ENCODE peak calls at places on chromosomes 3 and 15, in five cellular contexts. One of them, this sample, is unnamed.

GRCh38 chr3:34758630-34759261 is 880.6 kb upstream of the ARPP21 start:
- DNase-seq in stomach: no peak
- DNase-seq in SK-N-SH: no peak
- DNase-seq in prostate gland: no peak
- DNase-seq in transverse colon: no peak
- DNase-seq in this sample: no peak

GRCh38 chr15:85010472-85011209 is 29.0 kb downstream of the PDE8A start:
- DNase-seq in stomach: no peak
- DNase-seq in SK-N-SH: no peak
- DNase-seq in prostate gland: no peak
- DNase-seq in transverse colon: no peak
- DNase-seq in this sample: no peak

GRCh38 chr15:85667491-85668424 is 127.0 kb downstream of the KLHL25 start:
- DNase-seq in stomach: no peak
- DNase-seq in SK-N-SH: no peak
- DNase-seq in prostate gland: no peak
- DNase-seq in transverse colon: peak; percentile 25
- DNase-seq in this sample: no peak

GRCh38 chr3:71168961-71169411 is 414.5 kb downstream of the FOXP1 start:
- DNase-seq in stomach: no peak
- DNase-seq in SK-N-SH: peak; percentile 54
- DNase-seq in prostate gland: no peak
- DNase-seq in transverse colon: no peak
- DNase-seq in this sample: no peak

GRCh38 chr3:193674714-193675113 is 81.7 kb downstream of the OPA1 start:
- DNase-seq in stomach: no peak
- DNase-seq in SK-N-SH: no peak
- DNase-seq in prostate gland: no peak
- DNase-seq in transverse colon: no peak
- DNase-seq in this sample: no peak

GRCh38 chr3:107082527-107082926 is 294.7 kb upstream of the CCDC54 start:
- DNase-seq in stomach: no peak
- DNase-seq in SK-N-SH: no peak
- DNase-seq in prostate gland: no peak
- DNase-seq in transverse colon: no peak
- DNase-seq in this sample: no peak

GRCh38 chr3:12812812-12813211 is 16.3 kb downstream of the CAND2 start:
- DNase-seq in stomach: no peak
- DNase-seq in SK-N-SH: no peak
- DNase-seq in prostate gland: no peak
- DNase-seq in transverse colon: no peak
- DNase-seq in this sample: no peak

GRCh38 chr3:62134061-62134496 is 239.3 kb downstream of the FEZF2 start:
- DNase-seq in stomach: peak; percentile 67
- DNase-seq in SK-N-SH: peak; percentile 25
- DNase-seq in prostate gland: no peak
- DNase-seq in transverse colon: peak; percentile 75
- DNase-seq in this sample: no peak

GRCh38 chr3:50340404-50341329 is at the start of gene RASSF1:
- DNase-seq in stomach: peak; percentile 79
- DNase-seq in SK-N-SH: no peak
- DNase-seq in prostate gland: no peak
- DNase-seq in transverse colon: peak; percentile 80
- DNase-seq in this sample: peak; percentile 76

GRCh38 chr15:89587955-89588354 is 12.7 kb downstream of the TICRR start:
- DNase-seq in stomach: no peak
- DNase-seq in SK-N-SH: no peak
- DNase-seq in prostate gland: no peak
- DNase-seq in transverse colon: no peak
- DNase-seq in this sample: no peak

GRCh38 chr15:35477853-35478252 is 68.1 kb downstream of the DPH6 start:
- DNase-seq in stomach: no peak
- DNase-seq in SK-N-SH: peak; percentile 33
- DNase-seq in prostate gland: no peak
- DNase-seq in transverse colon: no peak
- DNase-seq in this sample: no peak

GRCh38 chr3:36814071-36814717 is 49.8 kb upstream of the DCLK3 start:
- DNase-seq in stomach: no peak
- DNase-seq in SK-N-SH: no peak
- DNase-seq in prostate gland: no peak
- DNase-seq in transverse colon: no peak
- DNase-seq in this sample: no peak

GRCh38 chr3:138118863-138119766 is 3.7 kb upstream of the DZIP1L start:
- DNase-seq in stomach: peak; percentile 83
- DNase-seq in SK-N-SH: peak; percentile 73
- DNase-seq in prostate gland: peak; percentile 68
- DNase-seq in transverse colon: peak; percentile 72
- DNase-seq in this sample: peak; percentile 93

GRCh38 chr3:173045770-173046382 is 95.2 kb downstream of the SPATA16 start:
- DNase-seq in stomach: no peak
- DNase-seq in SK-N-SH: no peak
- DNase-seq in prostate gland: no peak
- DNase-seq in transverse colon: no peak
- DNase-seq in this sample: no peak

GRCh38 chr3:133820889-133821675 is 15.5 kb downstream of the SRPRB start:
- DNase-seq in stomach: no peak
- DNase-seq in SK-N-SH: no peak
- DNase-seq in prostate gland: no peak
- DNase-seq in transverse colon: no peak
- DNase-seq in this sample: no peak

GRCh38 chr15:40314723-40315276 is 7.1 kb upstream of the PLCB2 start:
- DNase-seq in stomach: no peak
- DNase-seq in SK-N-SH: no peak
- DNase-seq in prostate gland: no peak
- DNase-seq in transverse colon: no peak
- DNase-seq in this sample: no peak

GRCh38 chr15:31316135-31316795 is 10.4 kb upstream of the KLF13 start:
- DNase-seq in stomach: no peak
- DNase-seq in SK-N-SH: no peak
- DNase-seq in prostate gland: no peak
- DNase-seq in transverse colon: no peak
- DNase-seq in this sample: no peak

GRCh38 chr15:99752556-99752955 is 19.3 kb upstream of the LYSMD4 start:
- DNase-seq in stomach: no peak
- DNase-seq in SK-N-SH: no peak
- DNase-seq in prostate gland: no peak
- DNase-seq in transverse colon: no peak
- DNase-seq in this sample: no peak

GRCh38 chr3:86537171-86537570 is 453.8 kb downstream of the VGLL3 start:
- DNase-seq in stomach: no peak
- DNase-seq in SK-N-SH: no peak
- DNase-seq in prostate gland: no peak
- DNase-seq in transverse colon: no peak
- DNase-seq in this sample: peak; percentile 30

GRCh38 chr3:127287840-127288239 is at the start of gene PRR20G:
- DNase-seq in stomach: no peak
- DNase-seq in SK-N-SH: no peak
- DNase-seq in prostate gland: no peak
- DNase-seq in transverse colon: no peak
- DNase-seq in this sample: peak; percentile 53

GRCh38 chr15:35440265-35440664 is 105.7 kb downstream of the DPH6 start:
- DNase-seq in stomach: no peak
- DNase-seq in SK-N-SH: no peak
- DNase-seq in prostate gland: no peak
- DNase-seq in transverse colon: no peak
- DNase-seq in this sample: no peak

GRCh38 chr3:12969487-12969886 is 103.7 kb downstream of the IQSEC1 start:
- DNase-seq in stomach: no peak
- DNase-seq in SK-N-SH: no peak
- DNase-seq in prostate gland: no peak
- DNase-seq in transverse colon: no peak
- DNase-seq in this sample: no peak

GRCh38 chr3:58116161-58116955 is 94.4 kb downstream of the DNASE1L3 start:
- DNase-seq in stomach: no peak
- DNase-seq in SK-N-SH: no peak
- DNase-seq in prostate gland: no peak
- DNase-seq in transverse colon: no peak
- DNase-seq in this sample: no peak

GRCh38 chr15:83871808-83872559 is 218.1 kb downstream of the ADAMTSL3 start:
- DNase-seq in stomach: no peak
- DNase-seq in SK-N-SH: no peak
- DNase-seq in prostate gland: no peak
- DNase-seq in transverse colon: no peak
- DNase-seq in this sample: no peak

GRCh38 chr3:132256984-132257383 is 60.2 kb upstream of the ACP3 start:
- DNase-seq in stomach: peak; percentile 40
- DNase-seq in SK-N-SH: peak; percentile 20
- DNase-seq in prostate gland: peak; percentile 50
- DNase-seq in transverse colon: peak; percentile 16
- DNase-seq in this sample: peak; percentile 83

GRCh38 chr3:77947671-77948070 is 907.8 kb downstream of the ROBO2 start:
- DNase-seq in stomach: no peak
- DNase-seq in SK-N-SH: no peak
- DNase-seq in prostate gland: no peak
- DNase-seq in transverse colon: no peak
- DNase-seq in this sample: no peak

GRCh38 chr3:42148982-42149432 is 57.9 kb downstream of the TRAK1 start:
- DNase-seq in stomach: peak; percentile 40
- DNase-seq in SK-N-SH: peak; percentile 86
- DNase-seq in prostate gland: peak; percentile 51
- DNase-seq in transverse colon: peak; percentile 40
- DNase-seq in this sample: peak; percentile 92

GRCh38 chr3:172501560-172501959 is 21.7 kb downstream of the TNFSF10 start:
- DNase-seq in stomach: no peak
- DNase-seq in SK-N-SH: no peak
- DNase-seq in prostate gland: no peak
- DNase-seq in transverse colon: no peak
- DNase-seq in this sample: no peak

GRCh38 chr15:79339588-79340314 is 28.8 kb downstream of the TMED3 start:
- DNase-seq in stomach: no peak
- DNase-seq in SK-N-SH: peak; percentile 25
- DNase-seq in prostate gland: no peak
- DNase-seq in transverse colon: no peak
- DNase-seq in this sample: peak; percentile 78

DNA sequence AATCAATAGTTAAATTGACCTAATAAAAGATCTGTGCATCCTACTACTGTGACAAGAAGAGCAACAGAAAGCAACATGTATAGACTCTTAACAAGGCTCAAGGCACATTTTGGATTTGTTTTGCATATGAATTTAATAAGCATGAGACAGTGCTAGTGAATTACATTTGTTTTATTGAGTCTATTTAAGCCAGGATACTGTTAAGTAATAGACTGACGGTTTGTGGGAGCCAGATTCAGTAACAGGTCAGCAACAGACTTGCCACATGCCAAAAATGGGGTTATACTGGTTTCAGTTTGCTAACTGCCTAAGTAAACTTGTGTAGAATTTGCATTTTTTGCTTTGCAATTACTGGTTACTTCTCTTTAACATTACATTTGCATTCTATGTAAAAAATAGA is 54.0 kb downstream of the MBNL1 start:
- DNase-seq in stomach: no peak
- DNase-seq in SK-N-SH: no peak
- DNase-seq in prostate gland: no peak
- DNase-seq in transverse colon: no peak
- DNase-seq in this sample: no peak
- TF ChIP-seq POLR2AphosphoS5 in stomach: no peak
- TF ChIP-seq POLR2AphosphoS5 in SK-N-SH: no peak
- TF ChIP-seq POLR2AphosphoS5 in prostate gland: no peak
- TF ChIP-seq POLR2AphosphoS5 in transverse colon: peak; percentile 26
- TF ChIP-seq POLR2AphosphoS5 in this sample: no peak

GRCh38 chr15:96243701-96244100 is 86.8 kb upstream of the NR2F2 start:
- DNase-seq in stomach: no peak
- DNase-seq in SK-N-SH: no peak
- DNase-seq in prostate gland: no peak
- DNase-seq in transverse colon: no peak
- DNase-seq in this sample: no peak
- TF ChIP-seq POLR2AphosphoS5 in stomach: no peak
- TF ChIP-seq POLR2AphosphoS5 in SK-N-SH: no peak
- TF ChIP-seq POLR2AphosphoS5 in prostate gland: no peak
- TF ChIP-seq POLR2AphosphoS5 in transverse colon: no peak
- TF ChIP-seq POLR2AphosphoS5 in this sample: no peak

DNA sequence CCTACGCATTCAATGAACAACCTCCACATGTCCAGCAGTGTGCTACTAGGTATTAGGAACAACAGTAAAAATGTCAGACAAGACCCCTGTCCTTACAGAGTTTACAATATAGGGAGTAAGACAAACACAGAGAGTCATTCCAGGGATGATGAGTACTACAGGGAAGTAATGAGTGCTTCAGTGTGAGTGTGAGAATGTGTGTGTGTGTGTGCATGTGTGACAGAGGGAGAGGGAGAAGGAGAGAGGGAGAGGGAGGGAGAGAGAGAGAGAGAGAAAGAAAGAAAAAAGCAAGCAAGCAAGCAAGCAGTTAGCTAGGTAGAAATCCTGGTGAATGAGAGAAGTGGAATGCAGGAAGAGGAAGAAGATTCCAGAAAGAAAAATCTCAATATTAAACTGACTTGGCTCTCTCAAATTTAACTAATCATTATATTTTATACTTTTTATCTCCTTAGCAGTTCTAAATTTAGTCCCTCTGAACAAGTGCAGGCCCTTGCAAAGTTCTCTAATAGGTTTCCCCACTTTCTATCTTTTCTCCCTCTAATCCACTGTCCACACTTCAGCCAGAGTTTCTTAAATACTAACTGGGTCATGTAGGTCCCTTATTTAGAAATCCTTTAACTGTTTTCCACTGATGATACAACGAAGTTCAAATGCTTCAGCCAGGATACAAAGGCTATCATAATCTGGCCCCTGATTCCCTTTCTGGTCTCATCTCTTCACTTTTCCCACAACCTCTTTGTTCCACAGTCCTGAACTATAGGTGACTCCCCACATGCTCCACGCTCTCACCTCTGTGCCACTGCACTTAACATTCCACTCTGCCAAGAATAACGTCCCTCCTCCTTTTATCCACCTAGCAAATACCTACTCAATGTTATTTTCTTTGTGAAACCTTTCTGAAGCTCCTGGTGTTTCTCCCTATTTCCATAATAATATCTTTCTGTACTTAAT is 10.3 kb downstream of the DCBLD2 start:
- DNase-seq in stomach: no peak
- DNase-seq in SK-N-SH: no peak
- DNase-seq in prostate gland: no peak
- DNase-seq in transverse colon: no peak
- DNase-seq in this sample: no peak
- TF ChIP-seq POLR2AphosphoS5 in stomach: no peak
- TF ChIP-seq POLR2AphosphoS5 in SK-N-SH: no peak
- TF ChIP-seq POLR2AphosphoS5 in prostate gland: no peak
- TF ChIP-seq POLR2AphosphoS5 in transverse colon: no peak
- TF ChIP-seq POLR2AphosphoS5 in this sample: no peak

GRCh38 chr3:129118745-129119144 is 2.9 kb downstream of the RAB43 start:
- DNase-seq in stomach: no peak
- DNase-seq in SK-N-SH: no peak
- DNase-seq in prostate gland: no peak
- DNase-seq in transverse colon: no peak
- DNase-seq in this sample: no peak

GRCh38 chr3:129121016-129121791 is 400 bp downstream of the RAB43 start:
- DNase-seq in stomach: peak; percentile 27
- DNase-seq in SK-N-SH: peak; percentile 61
- DNase-seq in prostate gland: no peak
- DNase-seq in transverse colon: peak; percentile 19
- DNase-seq in this sample: peak; percentile 41

GRCh38 chr3:129119365-129120100 is 2.1 kb downstream of the RAB43 start:
- DNase-seq in stomach: peak; percentile 56
- DNase-seq in SK-N-SH: no peak
- DNase-seq in prostate gland: peak; percentile 62
- DNase-seq in transverse colon: peak; percentile 76
- DNase-seq in this sample: no peak

GRCh38 chr3:129121792-129122696 is at the start of gene RAB43:
- DNase-seq in stomach: peak; percentile 92
- DNase-seq in SK-N-SH: peak; percentile 100
- DNase-seq in prostate gland: peak; percentile 91
- DNase-seq in transverse colon: peak; percentile 93
- DNase-seq in this sample: peak; percentile 97

GRCh38 chr3:129120254-129121004 is 1.2 kb downstream of the RAB43 start:
- DNase-seq in stomach: peak; percentile 88
- DNase-seq in SK-N-SH: peak; percentile 67
- DNase-seq in prostate gland: peak; percentile 87
- DNase-seq in transverse colon: peak; percentile 93
- DNase-seq in this sample: peak; percentile 96
- TF ChIP-seq POLR2AphosphoS5 in stomach: peak; percentile 38
- TF ChIP-seq POLR2AphosphoS5 in SK-N-SH: peak; percentile 52
- TF ChIP-seq POLR2AphosphoS5 in prostate gland: peak; percentile 90
- TF ChIP-seq POLR2AphosphoS5 in transverse colon: peak; percentile 84
- TF ChIP-seq POLR2AphosphoS5 in this sample: peak; percentile 82

This sample was measured in GM23338.